ENCODE peak calls at places on chromosome 10, in seven cellular contexts. One of them, this sample, is unnamed.

GRCh38 chr10:43073721-43074120 is 3.1 kb upstream of the RET start:
- DNase-seq in heart left ventricle: peak
- DNase-seq in 8988T: no peak
- DNase-seq in heart right ventricle: no peak
- DNase-seq in GM12865: no peak
- DNase-seq in activated CD4-positive, alpha-beta T cell treated with anti-CD3 and anti-CD28 coated beads, Interleukin-2, amount 50 U/mL, for 48 hours: no peak
- DNase-seq in stimulated activated naive CD8-positive, alpha-beta T cell treated with anti-CD3 and anti-CD28 coated beads, Interleukin-15, amount 100 ng/mL, for 72 hours: no peak
- DNase-seq in this sample: no peak

GRCh38 chr10:71727429-71728217 is 8.0 kb upstream of the C10orf105 start:
- DNase-seq in activated CD4-positive, alpha-beta T cell treated with anti-CD3 and anti-CD28 coated beads, Interleukin-2, amount 50 U/mL, for 48 hours: peak
- DNase-seq in heart left ventricle: no peak
- DNase-seq in stimulated activated naive CD8-positive, alpha-beta T cell treated with anti-CD3 and anti-CD28 coated beads, Interleukin-15, amount 100 ng/mL, for 72 hours: peak
- DNase-seq in heart right ventricle: peak
- DNase-seq in 8988T: no peak
- DNase-seq in GM12865: peak
- DNase-seq in this sample: no peak

GRCh38 chr10:108560488-108560887 is 1362.8 kb downstream of the XPNPEP1 start:
- DNase-seq in stimulated activated naive CD8-positive, alpha-beta T cell treated with anti-CD3 and anti-CD28 coated beads, Interleukin-15, amount 100 ng/mL, for 72 hours: no peak
- DNase-seq in heart left ventricle: no peak
- DNase-seq in activated CD4-positive, alpha-beta T cell treated with anti-CD3 and anti-CD28 coated beads, Interleukin-2, amount 50 U/mL, for 48 hours: no peak
- DNase-seq in 8988T: no peak
- DNase-seq in heart right ventricle: no peak
- DNase-seq in GM12865: no peak
- DNase-seq in this sample: no peak

GRCh38 chr10:16847644-16848043 is 30.4 kb upstream of the RSU1 start:
- DNase-seq in 8988T: no peak
- DNase-seq in stimulated activated naive CD8-positive, alpha-beta T cell treated with anti-CD3 and anti-CD28 coated beads, Interleukin-15, amount 100 ng/mL, for 72 hours: no peak
- DNase-seq in GM12865: no peak
- DNase-seq in activated CD4-positive, alpha-beta T cell treated with anti-CD3 and anti-CD28 coated beads, Interleukin-2, amount 50 U/mL, for 48 hours: no peak
- DNase-seq in heart right ventricle: no peak
- DNase-seq in heart left ventricle: no peak
- DNase-seq in this sample: no peak

GRCh38 chr10:3495281-3495680 is 289.7 kb downstream of the KLF6 start:
- DNase-seq in activated CD4-positive, alpha-beta T cell treated with anti-CD3 and anti-CD28 coated beads, Interleukin-2, amount 50 U/mL, for 48 hours: no peak
- DNase-seq in GM12865: no peak
- DNase-seq in stimulated activated naive CD8-positive, alpha-beta T cell treated with anti-CD3 and anti-CD28 coated beads, Interleukin-15, amount 100 ng/mL, for 72 hours: no peak
- DNase-seq in heart left ventricle: no peak
- DNase-seq in heart right ventricle: no peak
- DNase-seq in 8988T: no peak
- DNase-seq in this sample: no peak

GRCh38 chr10:62057359-62057758 is 155.9 kb downstream of the ARID5B start:
- DNase-seq in stimulated activated naive CD8-positive, alpha-beta T cell treated with anti-CD3 and anti-CD28 coated beads, Interleukin-15, amount 100 ng/mL, for 72 hours: no peak
- DNase-seq in 8988T: no peak
- DNase-seq in heart right ventricle: peak
- DNase-seq in heart left ventricle: no peak
- DNase-seq in activated CD4-positive, alpha-beta T cell treated with anti-CD3 and anti-CD28 coated beads, Interleukin-2, amount 50 U/mL, for 48 hours: no peak
- DNase-seq in GM12865: no peak
- DNase-seq in this sample: no peak

GRCh38 chr10:116748041-116748440 is 5.7 kb upstream of the HSPA12A start:
- DNase-seq in 8988T: no peak
- DNase-seq in heart left ventricle: no peak
- DNase-seq in GM12865: no peak
- DNase-seq in heart right ventricle: no peak
- DNase-seq in stimulated activated naive CD8-positive, alpha-beta T cell treated with anti-CD3 and anti-CD28 coated beads, Interleukin-15, amount 100 ng/mL, for 72 hours: no peak
- DNase-seq in activated CD4-positive, alpha-beta T cell treated with anti-CD3 and anti-CD28 coated beads, Interleukin-2, amount 50 U/mL, for 48 hours: no peak
- DNase-seq in this sample: no peak

GRCh38 chr10:101655581-101655980 is 39.4 kb downstream of the FBXW4 start:
- DNase-seq in activated CD4-positive, alpha-beta T cell treated with anti-CD3 and anti-CD28 coated beads, Interleukin-2, amount 50 U/mL, for 48 hours: no peak
- DNase-seq in 8988T: no peak
- DNase-seq in heart right ventricle: peak
- DNase-seq in heart left ventricle: no peak
- DNase-seq in stimulated activated naive CD8-positive, alpha-beta T cell treated with anti-CD3 and anti-CD28 coated beads, Interleukin-15, amount 100 ng/mL, for 72 hours: no peak
- DNase-seq in GM12865: no peak
- DNase-seq in this sample: no peak

GRCh38 chr10:16832351-16833080 is 15.3 kb upstream of the RSU1 start:
- DNase-seq in 8988T: no peak
- DNase-seq in stimulated activated naive CD8-positive, alpha-beta T cell treated with anti-CD3 and anti-CD28 coated beads, Interleukin-15, amount 100 ng/mL, for 72 hours: no peak
- DNase-seq in GM12865: no peak
- DNase-seq in activated CD4-positive, alpha-beta T cell treated with anti-CD3 and anti-CD28 coated beads, Interleukin-2, amount 50 U/mL, for 48 hours: no peak
- DNase-seq in heart left ventricle: no peak
- DNase-seq in heart right ventricle: peak
- DNase-seq in this sample: peak

GRCh38 chr10:132113206-132113605 is 47.5 kb downstream of the JAKMIP3 start:
- DNase-seq in stimulated activated naive CD8-positive, alpha-beta T cell treated with anti-CD3 and anti-CD28 coated beads, Interleukin-15, amount 100 ng/mL, for 72 hours: no peak
- DNase-seq in activated CD4-positive, alpha-beta T cell treated with anti-CD3 and anti-CD28 coated beads, Interleukin-2, amount 50 U/mL, for 48 hours: no peak
- DNase-seq in GM12865: no peak
- DNase-seq in heart right ventricle: no peak
- DNase-seq in heart left ventricle: peak
- DNase-seq in 8988T: no peak
- DNase-seq in this sample: peak

GRCh38 chr10:73889014-73889413 is 14.7 kb upstream of the CAMK2G start:
- DNase-seq in heart right ventricle: peak
- DNase-seq in activated CD4-positive, alpha-beta T cell treated with anti-CD3 and anti-CD28 coated beads, Interleukin-2, amount 50 U/mL, for 48 hours: peak
- DNase-seq in GM12865: peak
- DNase-seq in stimulated activated naive CD8-positive, alpha-beta T cell treated with anti-CD3 and anti-CD28 coated beads, Interleukin-15, amount 100 ng/mL, for 72 hours: no peak
- DNase-seq in heart left ventricle: peak
- DNase-seq in 8988T: no peak
- DNase-seq in this sample: no peak

GRCh38 chr10:86960003-86960862 is 1.8 kb downstream of the SNCG start:
- DNase-seq in heart right ventricle: peak
- DNase-seq in GM12865: peak
- DNase-seq in stimulated activated naive CD8-positive, alpha-beta T cell treated with anti-CD3 and anti-CD28 coated beads, Interleukin-15, amount 100 ng/mL, for 72 hours: no peak
- DNase-seq in 8988T: peak
- DNase-seq in heart left ventricle: peak
- DNase-seq in activated CD4-positive, alpha-beta T cell treated with anti-CD3 and anti-CD28 coated beads, Interleukin-2, amount 50 U/mL, for 48 hours: peak
- DNase-seq in this sample: no peak

GRCh38 chr10:100625821-100626220 is 90.1 kb downstream of the HIF1AN start:
- DNase-seq in heart right ventricle: no peak
- DNase-seq in 8988T: no peak
- DNase-seq in stimulated activated naive CD8-positive, alpha-beta T cell treated with anti-CD3 and anti-CD28 coated beads, Interleukin-15, amount 100 ng/mL, for 72 hours: no peak
- DNase-seq in activated CD4-positive, alpha-beta T cell treated with anti-CD3 and anti-CD28 coated beads, Interleukin-2, amount 50 U/mL, for 48 hours: no peak
- DNase-seq in GM12865: no peak
- DNase-seq in heart left ventricle: no peak
- DNase-seq in this sample: no peak

GRCh38 chr10:124290095-124290795 is 128.5 kb downstream of the OAT start:
- DNase-seq in GM12865: peak
- DNase-seq in stimulated activated naive CD8-positive, alpha-beta T cell treated with anti-CD3 and anti-CD28 coated beads, Interleukin-15, amount 100 ng/mL, for 72 hours: no peak
- DNase-seq in activated CD4-positive, alpha-beta T cell treated with anti-CD3 and anti-CD28 coated beads, Interleukin-2, amount 50 U/mL, for 48 hours: no peak
- DNase-seq in 8988T: no peak
- DNase-seq in heart left ventricle: peak
- DNase-seq in heart right ventricle: no peak
- DNase-seq in this sample: peak

GRCh38 chr10:99525897-99526296 is 6.8 kb upstream of the NKX2-3 start:
- DNase-seq in GM12865: no peak
- DNase-seq in 8988T: no peak
- DNase-seq in stimulated activated naive CD8-positive, alpha-beta T cell treated with anti-CD3 and anti-CD28 coated beads, Interleukin-15, amount 100 ng/mL, for 72 hours: no peak
- DNase-seq in heart left ventricle: no peak
- DNase-seq in heart right ventricle: no peak
- DNase-seq in activated CD4-positive, alpha-beta T cell treated with anti-CD3 and anti-CD28 coated beads, Interleukin-2, amount 50 U/mL, for 48 hours: no peak
- DNase-seq in this sample: no peak

GRCh38 chr10:97633921-97634320 is 621 bp upstream of the MORN4 start:
- DNase-seq in activated CD4-positive, alpha-beta T cell treated with anti-CD3 and anti-CD28 coated beads, Interleukin-2, amount 50 U/mL, for 48 hours: peak
- DNase-seq in GM12865: no peak
- DNase-seq in 8988T: no peak
- DNase-seq in heart left ventricle: no peak
- DNase-seq in stimulated activated naive CD8-positive, alpha-beta T cell treated with anti-CD3 and anti-CD28 coated beads, Interleukin-15, amount 100 ng/mL, for 72 hours: peak
- DNase-seq in heart right ventricle: no peak
- DNase-seq in this sample: no peak

GRCh38 chr10:88159127-88159829 is 295.9 kb downstream of the PTEN start:
- DNase-seq in heart left ventricle: no peak
- DNase-seq in stimulated activated naive CD8-positive, alpha-beta T cell treated with anti-CD3 and anti-CD28 coated beads, Interleukin-15, amount 100 ng/mL, for 72 hours: no peak
- DNase-seq in activated CD4-positive, alpha-beta T cell treated with anti-CD3 and anti-CD28 coated beads, Interleukin-2, amount 50 U/mL, for 48 hours: no peak
- DNase-seq in GM12865: no peak
- DNase-seq in heart right ventricle: no peak
- DNase-seq in 8988T: no peak
- DNase-seq in this sample: no peak

GRCh38 chr10:60896715-60897114 is 47.3 kb downstream of the RHOBTB1 start:
- DNase-seq in 8988T: no peak
- DNase-seq in heart left ventricle: no peak
- DNase-seq in stimulated activated naive CD8-positive, alpha-beta T cell treated with anti-CD3 and anti-CD28 coated beads, Interleukin-15, amount 100 ng/mL, for 72 hours: no peak
- DNase-seq in GM12865: no peak
- DNase-seq in heart right ventricle: no peak
- DNase-seq in activated CD4-positive, alpha-beta T cell treated with anti-CD3 and anti-CD28 coated beads, Interleukin-2, amount 50 U/mL, for 48 hours: no peak
- DNase-seq in this sample: no peak

GRCh38 chr10:112783653-112784426 is 166.2 kb upstream of the TCF7L2 start:
- DNase-seq in stimulated activated naive CD8-positive, alpha-beta T cell treated with anti-CD3 and anti-CD28 coated beads, Interleukin-15, amount 100 ng/mL, for 72 hours: no peak
- DNase-seq in activated CD4-positive, alpha-beta T cell treated with anti-CD3 and anti-CD28 coated beads, Interleukin-2, amount 50 U/mL, for 48 hours: no peak
- DNase-seq in heart right ventricle: peak
- DNase-seq in 8988T: no peak
- DNase-seq in heart left ventricle: no peak
- DNase-seq in GM12865: no peak
- DNase-seq in this sample: peak

GRCh38 chr10:100338434-100339036 is 8.5 kb upstream of the SCD start:
- DNase-seq in heart left ventricle: peak
- DNase-seq in 8988T: peak
- DNase-seq in GM12865: peak
- DNase-seq in stimulated activated naive CD8-positive, alpha-beta T cell treated with anti-CD3 and anti-CD28 coated beads, Interleukin-15, amount 100 ng/mL, for 72 hours: peak
- DNase-seq in activated CD4-positive, alpha-beta T cell treated with anti-CD3 and anti-CD28 coated beads, Interleukin-2, amount 50 U/mL, for 48 hours: peak
- DNase-seq in heart right ventricle: peak
- DNase-seq in this sample: peak

GRCh38 chr10:21314906-21315305 is 210.6 kb downstream of the SKIDA1 start:
- DNase-seq in stimulated activated naive CD8-positive, alpha-beta T cell treated with anti-CD3 and anti-CD28 coated beads, Interleukin-15, amount 100 ng/mL, for 72 hours: no peak
- DNase-seq in activated CD4-positive, alpha-beta T cell treated with anti-CD3 and anti-CD28 coated beads, Interleukin-2, amount 50 U/mL, for 48 hours: no peak
- DNase-seq in heart right ventricle: no peak
- DNase-seq in heart left ventricle: no peak
- DNase-seq in GM12865: no peak
- DNase-seq in 8988T: no peak
- DNase-seq in this sample: no peak

GRCh38 chr10:76711374-76711997 is 926.1 kb downstream of the KCNMA1 start:
- DNase-seq in heart right ventricle: no peak
- DNase-seq in stimulated activated naive CD8-positive, alpha-beta T cell treated with anti-CD3 and anti-CD28 coated beads, Interleukin-15, amount 100 ng/mL, for 72 hours: no peak
- DNase-seq in activated CD4-positive, alpha-beta T cell treated with anti-CD3 and anti-CD28 coated beads, Interleukin-2, amount 50 U/mL, for 48 hours: no peak
- DNase-seq in heart left ventricle: no peak
- DNase-seq in 8988T: no peak
- DNase-seq in GM12865: no peak
- DNase-seq in this sample: no peak